ENCODE peak calls at places on chromosomes 4 and X, in five cellular contexts. One of them, this sample, is unnamed.

GRCh38 chrX:65601530-65602281 is 65.7 kb upstream of the MSN start:
- DNase-seq in right cardiac atrium: peak
- DNase-seq in heart right ventricle: peak
- DNase-seq in PC-3: peak
- DNase-seq in Peyer's patch: peak
- DNase-seq in this sample: peak

GRCh38 chr4:1053080-1053661 is 41.7 kb downstream of the FGFRL1 start:
- DNase-seq in right cardiac atrium: peak
- DNase-seq in heart right ventricle: no peak
- DNase-seq in PC-3: peak
- DNase-seq in Peyer's patch: no peak
- DNase-seq in this sample: no peak

GRCh38 chrX:16320765-16321355 is 153.6 kb downstream of the MAGEB17 start:
- DNase-seq in right cardiac atrium: no peak
- DNase-seq in heart right ventricle: no peak
- DNase-seq in PC-3: no peak
- DNase-seq in Peyer's patch: no peak
- DNase-seq in this sample: no peak

GRCh38 chrX:13383907-13384306 is 64.1 kb upstream of the ATXN3L start:
- DNase-seq in right cardiac atrium: no peak
- DNase-seq in heart right ventricle: no peak
- DNase-seq in PC-3: no peak
- DNase-seq in Peyer's patch: no peak
- DNase-seq in this sample: no peak

GRCh38 chrX:65862638-65863037 is 177.2 kb downstream of the VSIG4 start:
- DNase-seq in right cardiac atrium: no peak
- DNase-seq in heart right ventricle: no peak
- DNase-seq in PC-3: no peak
- DNase-seq in Peyer's patch: no peak
- DNase-seq in this sample: no peak

GRCh38 chr4:107564326-107564725 is 155.7 kb downstream of the PAPSS1 start:
- DNase-seq in right cardiac atrium: no peak
- DNase-seq in heart right ventricle: no peak
- DNase-seq in PC-3: no peak
- DNase-seq in Peyer's patch: no peak
- DNase-seq in this sample: no peak

GRCh38 chr4:12534684-12535083 is 949.5 kb downstream of the RAB28 start:
- DNase-seq in right cardiac atrium: no peak
- DNase-seq in heart right ventricle: no peak
- DNase-seq in PC-3: no peak
- DNase-seq in Peyer's patch: no peak
- DNase-seq in this sample: no peak

GRCh38 chrX:8783100-8784098 is 17.8 kb downstream of the FAM9A start:
- DNase-seq in right cardiac atrium: peak
- DNase-seq in heart right ventricle: peak
- DNase-seq in PC-3: peak
- DNase-seq in Peyer's patch: peak
- DNase-seq in this sample: no peak

GRCh38 chrX:136209016-136209738 is 42.0 kb downstream of the MAP7D3 start:
- DNase-seq in right cardiac atrium: peak
- DNase-seq in heart right ventricle: peak
- DNase-seq in PC-3: peak
- DNase-seq in Peyer's patch: no peak
- DNase-seq in this sample: peak

GRCh38 chr4:150379454-150379853 is 202.5 kb upstream of the MAB21L2 start:
- DNase-seq in right cardiac atrium: no peak
- DNase-seq in heart right ventricle: no peak
- DNase-seq in PC-3: peak
- DNase-seq in Peyer's patch: no peak
- DNase-seq in this sample: no peak

GRCh38 chr4:107258359-107258758 is 222.2 kb upstream of the DKK2 start:
- DNase-seq in right cardiac atrium: no peak
- DNase-seq in heart right ventricle: no peak
- DNase-seq in PC-3: peak
- DNase-seq in Peyer's patch: no peak
- DNase-seq in this sample: no peak

GRCh38 chr4:129358571-129358970 is 262.6 kb downstream of the C4orf33 start:
- DNase-seq in right cardiac atrium: no peak
- DNase-seq in heart right ventricle: no peak
- DNase-seq in PC-3: peak
- DNase-seq in Peyer's patch: no peak
- DNase-seq in this sample: no peak

GRCh38 chrX:1093112-1093511 is 119.3 kb downstream of the CRLF2 start:
- DNase-seq in right cardiac atrium: no peak
- DNase-seq in heart right ventricle: no peak
- DNase-seq in PC-3: no peak
- DNase-seq in Peyer's patch: no peak
- DNase-seq in this sample: no peak

GRCh38 chr4:158571736-158572135 is 50.1 kb downstream of the RXFP1 start:
- DNase-seq in right cardiac atrium: no peak
- DNase-seq in heart right ventricle: no peak
- DNase-seq in PC-3: no peak
- DNase-seq in Peyer's patch: no peak
- DNase-seq in this sample: no peak

GRCh38 chr4:17094811-17095210 is 196.4 kb upstream of the LDB2 start:
- DNase-seq in right cardiac atrium: no peak
- DNase-seq in heart right ventricle: no peak
- DNase-seq in PC-3: no peak
- DNase-seq in Peyer's patch: no peak
- DNase-seq in this sample: no peak

GRCh38 chr4:162241857-162242256 is 78.1 kb upstream of the FSTL5 start:
- DNase-seq in right cardiac atrium: no peak
- DNase-seq in heart right ventricle: no peak
- DNase-seq in PC-3: no peak
- DNase-seq in Peyer's patch: no peak
- DNase-seq in this sample: no peak

GRCh38 chr4:184267673-184268573 is 50.2 kb upstream of the ENPP6 start:
- DNase-seq in right cardiac atrium: peak
- DNase-seq in heart right ventricle: peak
- DNase-seq in PC-3: peak
- DNase-seq in Peyer's patch: peak
- DNase-seq in this sample: peak

GRCh38 chr4:54232151-54232688 is 3.1 kb downstream of the PDGFRA start:
- DNase-seq in right cardiac atrium: peak
- DNase-seq in heart right ventricle: no peak
- DNase-seq in PC-3: no peak
- DNase-seq in Peyer's patch: no peak
- DNase-seq in this sample: no peak

GRCh38 chr4:26782830-26783202 is 77.8 kb upstream of the STIM2 start:
- DNase-seq in right cardiac atrium: no peak
- DNase-seq in heart right ventricle: no peak
- DNase-seq in PC-3: peak
- DNase-seq in Peyer's patch: no peak
- DNase-seq in this sample: no peak

GRCh38 chr4:151624606-151625565 is 135.9 kb downstream of the GATB start:
- DNase-seq in right cardiac atrium: peak
- DNase-seq in heart right ventricle: no peak
- DNase-seq in PC-3: no peak
- DNase-seq in Peyer's patch: no peak
- DNase-seq in this sample: no peak

GRCh38 chr4:99462875-99463464 is 27.8 kb upstream of the ADH7 start:
- DNase-seq in right cardiac atrium: peak
- DNase-seq in heart right ventricle: peak
- DNase-seq in PC-3: peak
- DNase-seq in Peyer's patch: peak
- DNase-seq in this sample: peak

GRCh38 chrX:115229337-115229991 is 4.4 kb downstream of the LRCH2 start:
- DNase-seq in right cardiac atrium: no peak
- DNase-seq in heart right ventricle: no peak
- DNase-seq in PC-3: no peak
- DNase-seq in Peyer's patch: no peak
- DNase-seq in this sample: no peak

GRCh38 chr4:183173580-183174526 is 74.8 kb downstream of the WWC2 start:
- DNase-seq in right cardiac atrium: no peak
- DNase-seq in heart right ventricle: no peak
- DNase-seq in PC-3: no peak
- DNase-seq in Peyer's patch: no peak
- DNase-seq in this sample: no peak

GRCh38 chr4:152700151-152700550 is 20.4 kb upstream of the TMEM154 start:
- DNase-seq in right cardiac atrium: no peak
- DNase-seq in heart right ventricle: no peak
- DNase-seq in PC-3: no peak
- DNase-seq in Peyer's patch: no peak
- DNase-seq in this sample: no peak

GRCh38 chrX:63855896-63856295 is 70.9 kb upstream of the ARHGEF9 start:
- DNase-seq in right cardiac atrium: no peak
- DNase-seq in heart right ventricle: no peak
- DNase-seq in PC-3: no peak
- DNase-seq in Peyer's patch: no peak
- DNase-seq in this sample: no peak

GRCh38 chr4:167196386-167196785 is 37.9 kb downstream of the SPOCK3 start:
- DNase-seq in right cardiac atrium: no peak
- DNase-seq in heart right ventricle: no peak
- DNase-seq in PC-3: peak
- DNase-seq in Peyer's patch: no peak
- DNase-seq in this sample: no peak

GRCh38 chrX:140766024-140766611 is 56.6 kb downstream of the LINC00632 start:
- DNase-seq in right cardiac atrium: peak
- DNase-seq in heart right ventricle: peak
- DNase-seq in PC-3: peak
- DNase-seq in Peyer's patch: peak
- DNase-seq in this sample: peak

GRCh38 chrX:88613338-88613737 is 133.7 kb upstream of the CPXCR1 start:
- DNase-seq in right cardiac atrium: no peak
- DNase-seq in heart right ventricle: no peak
- DNase-seq in PC-3: peak
- DNase-seq in Peyer's patch: no peak
- DNase-seq in this sample: no peak

GRCh38 chrX:56503941-56504673 is 59.3 kb upstream of the UBQLN2 start:
- DNase-seq in right cardiac atrium: no peak
- DNase-seq in heart right ventricle: no peak
- DNase-seq in PC-3: peak
- DNase-seq in Peyer's patch: no peak
- DNase-seq in this sample: no peak

GRCh38 chr4:140837742-140838141 is 81.6 kb upstream of the TBC1D9 start:
- DNase-seq in right cardiac atrium: no peak
- DNase-seq in heart right ventricle: no peak
- DNase-seq in PC-3: no peak
- DNase-seq in Peyer's patch: no peak
- DNase-seq in this sample: no peak

GRCh38 chr4:171966356-171966755 is 153.2 kb downstream of the GALNTL6 start:
- DNase-seq in right cardiac atrium: no peak
- DNase-seq in heart right ventricle: no peak
- DNase-seq in PC-3: no peak
- DNase-seq in Peyer's patch: no peak
- DNase-seq in this sample: no peak

GRCh38 chr4:22485751-22486150 is 30.1 kb downstream of the ADGRA3 start:
- DNase-seq in right cardiac atrium: no peak
- DNase-seq in heart right ventricle: no peak
- DNase-seq in PC-3: no peak
- DNase-seq in Peyer's patch: no peak
- DNase-seq in this sample: no peak

GRCh38 chr4:188127157-188127874 is 11.9 kb upstream of the TRIML1 start:
- DNase-seq in right cardiac atrium: no peak
- DNase-seq in heart right ventricle: no peak
- DNase-seq in PC-3: peak
- DNase-seq in Peyer's patch: no peak
- DNase-seq in this sample: no peak

GRCh38 chr4:6687947-6688878 is 5.5 kb upstream of the S100P start:
- DNase-seq in right cardiac atrium: no peak
- DNase-seq in heart right ventricle: no peak
- DNase-seq in PC-3: peak
- DNase-seq in Peyer's patch: no peak
- DNase-seq in this sample: no peak
- H3K4me3 ChIP-seq in right cardiac atrium: no peak
- H3K4me3 ChIP-seq in heart right ventricle: peak
- H3K4me3 ChIP-seq in PC-3: no peak
- H3K4me3 ChIP-seq in Peyer's patch: no peak
- H3K4me3 ChIP-seq in this sample: no peak

GRCh38 chr4:185566972-185567749 is 31.9 kb upstream of the PDLIM3 start:
- DNase-seq in right cardiac atrium: peak
- DNase-seq in heart right ventricle: peak
- DNase-seq in PC-3: no peak
- DNase-seq in Peyer's patch: no peak
- DNase-seq in this sample: no peak
- H3K27ac ChIP-seq in right cardiac atrium: peak
- H3K27ac ChIP-seq in heart right ventricle: peak
- H3K27ac ChIP-seq in PC-3: no peak
- H3K27ac ChIP-seq in Peyer's patch: peak
- H3K27ac ChIP-seq in this sample: peak

DNA sequence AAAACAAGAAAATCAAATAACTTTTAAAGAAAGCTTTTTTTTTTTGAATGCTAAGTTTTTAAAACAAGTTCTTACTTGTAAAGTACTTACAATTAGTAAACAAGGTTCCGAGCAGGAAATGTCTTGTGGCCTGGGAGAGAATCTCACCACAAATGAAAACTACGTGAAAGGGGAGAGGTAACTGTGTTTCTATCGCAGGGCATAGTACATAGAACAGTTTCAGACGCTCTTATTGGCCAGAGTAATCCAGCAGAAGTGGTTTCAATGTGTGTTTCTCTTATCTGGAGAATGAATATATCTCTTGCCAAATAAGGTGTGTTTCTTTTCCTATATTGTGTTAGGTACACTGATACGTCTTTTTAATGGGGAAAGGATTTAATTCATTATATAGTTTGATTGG is at the start of gene PLAC8:
- DNase-seq in right cardiac atrium: no peak
- DNase-seq in heart right ventricle: no peak
- DNase-seq in PC-3: peak
- DNase-seq in Peyer's patch: peak
- DNase-seq in this sample: peak
- H3K4me3 ChIP-seq in right cardiac atrium: peak
- H3K4me3 ChIP-seq in heart right ventricle: peak
- H3K4me3 ChIP-seq in PC-3: peak
- H3K4me3 ChIP-seq in Peyer's patch: peak
- H3K4me3 ChIP-seq in this sample: peak

GRCh38 chr4:185357733-185358440 is 37.8 kb downstream of the LRP2BP start:
- DNase-seq in right cardiac atrium: no peak
- DNase-seq in heart right ventricle: no peak
- DNase-seq in PC-3: no peak
- DNase-seq in Peyer's patch: no peak
- DNase-seq in this sample: no peak
- H3K27ac ChIP-seq in right cardiac atrium: no peak
- H3K27ac ChIP-seq in heart right ventricle: no peak
- H3K27ac ChIP-seq in PC-3: no peak
- H3K27ac ChIP-seq in Peyer's patch: no peak
- H3K27ac ChIP-seq in this sample: no peak

DNA sequence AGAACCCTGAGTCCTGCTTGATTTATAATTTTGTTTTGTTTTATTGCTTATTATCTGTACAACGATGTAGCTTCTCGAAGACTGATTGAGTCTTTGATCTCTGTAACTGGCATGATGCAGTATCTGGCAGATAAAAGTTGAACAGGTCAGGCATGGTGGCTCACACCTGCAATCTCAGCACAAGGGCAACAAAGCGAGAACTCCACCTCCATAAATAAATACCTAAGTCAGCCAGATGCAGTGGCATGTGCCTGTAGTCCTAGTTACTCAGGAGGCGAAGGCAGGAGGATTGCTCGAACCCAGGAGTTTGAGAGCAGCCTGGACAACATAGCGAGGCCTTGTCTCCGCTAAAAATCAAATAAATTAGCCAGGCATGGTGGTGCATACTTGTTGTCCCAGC is 15.7 kb upstream of the WDR19 start:
- DNase-seq in right cardiac atrium: no peak
- DNase-seq in heart right ventricle: no peak
- DNase-seq in PC-3: no peak
- DNase-seq in Peyer's patch: peak
- DNase-seq in this sample: no peak
- H3K4me3 ChIP-seq in right cardiac atrium: no peak
- H3K4me3 ChIP-seq in heart right ventricle: no peak
- H3K4me3 ChIP-seq in PC-3: no peak
- H3K4me3 ChIP-seq in Peyer's patch: no peak
- H3K4me3 ChIP-seq in this sample: no peak